ENCODE peak calls at places on chromosomes 13 and 19, in ten cellular contexts. A is neuronal stem cell, S is suprapubic skin, X is uterus, Y is MM.1S, T is aorta, W is Caco-2, F is HAP-1, V is MG63, K is left ventricle myocardium inferior. M is an unnamed sample. For H3K36me3, the result is how much of the 10 kb centered on the place peaks cover.

GRCh38 chr13:20528451-20528850 is 2.8 kb upstream of the CRYL1 start:
- DNase-seq in Y (no peak), W (no peak), S (no peak), X (no peak), T (no peak), A (no peak), K (no peak), V (no peak), F (no peak), M (no peak)

GRCh38 chr19:40623403-40624239 is 22.5 kb downstream of the LTBP4 start:
- DNase-seq in Y (no peak), A (no peak), S (no peak), V (no peak), T (no peak), X (peak), W (peak), K (no peak), F (peak), M (no peak)

GRCh38 chr13:28423010-28423409 is 71.9 kb downstream of the FLT1 start:
- DNase-seq in T (no peak), S (no peak), Y (no peak), F (no peak), W (no peak), K (peak), X (no peak), V (no peak), A (no peak), M (no peak)

GRCh38 chr13:111006508-111007031 is 91.7 kb upstream of the ANKRD10 start:
- DNase-seq in A (peak), K (peak), W (no peak), Y (no peak), V (peak), S (no peak), T (peak), X (peak), F (no peak), M (no peak)

GRCh38 chr19:53308339-53308811 is 25.2 kb upstream of the ZNF845 start:
- DNase-seq in W (no peak), S (no peak), A (peak), Y (no peak), F (no peak), T (peak), X (no peak), K (peak), V (no peak), M (no peak)

GRCh38 chr19:50486823-50487515 is 10.3 kb upstream of the GARIN5A start:
- DNase-seq in T (peak), Y (peak), F (no peak), A (no peak), W (no peak), X (no peak), S (no peak), V (peak), K (no peak), M (no peak)

GRCh38 chr13:113049981-113050380 is 55.6 kb upstream of the F7 start:
- DNase-seq in F (no peak), T (peak), V (no peak), W (no peak), Y (no peak), K (no peak), S (no peak), X (no peak), A (no peak), M (no peak)

GRCh38 chr19:28026636-28027035 is 1186.3 kb downstream of the UQCRFS1 start:
- DNase-seq in S (no peak), T (no peak), F (no peak), W (no peak), A (no peak), X (no peak), Y (no peak), K (no peak), V (no peak), M (no peak)

GRCh38 chr19:47512948-47513319 is 1.9 kb downstream of the NAPA start:
- DNase-seq in F (no peak), A (no peak), V (no peak), Y (no peak), W (no peak), X (no peak), K (no peak), S (no peak), T (no peak), M (no peak)

GRCh38 chr13:51849145-51850101 is 4.4 kb upstream of the TMEM272 start:
- DNase-seq in X (no peak), Y (no peak), K (peak), F (peak), T (no peak), S (no peak), W (no peak), A (peak), V (no peak), M (no peak)

GRCh38 chr13:38262211-38262610 is 87.4 kb upstream of the UFM1 start:
- DNase-seq in V (no peak), K (no peak), A (no peak), S (no peak), F (no peak), Y (no peak), X (no peak), T (no peak), W (no peak), M (no peak)

GRCh38 chr19:30649934-30650614 is 277.9 kb downstream of the ZNF536 start:
- DNase-seq in W (no peak), V (peak), Y (peak), X (no peak), F (peak), S (no peak), A (peak), K (no peak), T (peak), M (no peak)

GRCh38 chr19:53389591-53390377 is 5.2 kb upstream of the ZNF765 start:
- DNase-seq in T (no peak), V (no peak), Y (no peak), A (no peak), K (no peak), F (no peak), X (no peak), W (no peak), S (no peak), M (no peak)

GRCh38 chr19:17687857-17688784 is at the start of gene UNC13A:
- DNase-seq in A (peak), S (no peak), F (peak), Y (peak), T (peak), W (peak), K (peak), V (peak), X (no peak), M (peak)

GRCh38 chr13:100089633-100090032 is 740 bp downstream of the PCCA start:
- DNase-seq in Y (peak), K (no peak), W (no peak), T (no peak), S (no peak), X (no peak), V (no peak), A (no peak), F (no peak), M (peak)

GRCh38 chr13:90447735-90448103 is 899.8 kb upstream of the MIR17HG start:
- DNase-seq in W (no peak), T (no peak), Y (no peak), S (no peak), V (no peak), X (no peak), F (no peak), A (no peak), K (no peak), M (no peak)

GRCh38 chr13:26163812-26164211 is 58.3 kb downstream of the RNF6 start:
- DNase-seq in X (no peak), Y (no peak), A (no peak), W (no peak), T (no peak), S (no peak), K (no peak), V (no peak), F (no peak), M (no peak)

GRCh38 chr13:48679941-48680630 is 26.4 kb downstream of the CYSLTR2 start:
- DNase-seq in Y (no peak), A (no peak), S (no peak), T (no peak), X (no peak), V (no peak), F (no peak), W (no peak), K (no peak), M (no peak)

GRCh38 chr13:98495627-98496238 is 81.2 kb downstream of the STK24 start:
- DNase-seq in S (no peak), X (no peak), V (no peak), K (no peak), W (no peak), Y (no peak), A (no peak), T (no peak), F (no peak), M (no peak)

GRCh38 chr19:50500060-50500752 is 10.8 kb downstream of the JOSD2 start:
- DNase-seq in T (peak), F (no peak), A (no peak), K (peak), V (no peak), S (no peak), W (peak), Y (no peak), X (no peak), M (no peak)

GRCh38 chr19:41431426-41432386 is 4.5 kb upstream of the B3GNT8 start:
- DNase-seq in V (no peak), A (no peak), K (peak), X (no peak), T (no peak), W (no peak), F (no peak), Y (no peak), S (no peak), M (no peak)

GRCh38 chr13:24632382-24633121 is 47.7 kb upstream of the ATP12A start:
- DNase-seq in V (peak), X (no peak), S (peak), Y (no peak), A (no peak), K (no peak), T (no peak), W (no peak), F (no peak), M (no peak)

GRCh38 chr13:89465366-89465765 is 1794.2 kb downstream of the SLITRK5 start:
- DNase-seq in Y (no peak), F (no peak), K (no peak), S (no peak), T (no peak), V (no peak), A (no peak), X (no peak), W (no peak), M (no peak)

GRCh38 chr13:57704031-57704430 is 72.5 kb downstream of the PCDH17 start:
- DNase-seq in W (no peak), S (no peak), T (no peak), K (no peak), X (no peak), V (no peak), F (no peak), A (no peak), Y (no peak), M (no peak)

GRCh38 chr19:49437231-49437630 is 4.1 kb downstream of the SLC17A7 start:
- DNase-seq in K (no peak), F (no peak), A (no peak), W (no peak), X (no peak), Y (no peak), V (no peak), T (no peak), S (no peak), M (no peak)

GRCh38 chr13:24265453-24265852 is 43.9 kb upstream of the C1QTNF9 start:
- DNase-seq in Y (no peak), W (no peak), K (no peak), V (no peak), X (no peak), A (no peak), F (no peak), T (no peak), S (no peak), M (no peak)

GRCh38 chr19:19062454-19063182 is 1.2 kb upstream of the SLC25A42 start:
- DNase-seq in K (no peak), T (no peak), Y (peak), W (no peak), F (no peak), V (peak), X (no peak), S (no peak), A (no peak), M (no peak)

GRCh38 chr19:50921391-50922315 is 10.5 kb upstream of the KLK4 start:
- DNase-seq in A (peak), V (no peak), K (no peak), W (no peak), Y (no peak), X (no peak), T (no peak), S (no peak), F (no peak), M (no peak)

GRCh38 chr19:45279587-45280192 is 28.6 kb downstream of the MARK4 start:
- DNase-seq in W (no peak), F (no peak), V (no peak), Y (no peak), S (no peak), T (no peak), A (no peak), K (no peak), X (no peak), M (no peak)

GRCh38 chr13:36298535-36299068 is 988 bp upstream of the CCDC169 start:
- DNase-seq in T (no peak), F (peak), Y (no peak), X (no peak), A (peak), S (no peak), W (no peak), K (no peak), V (no peak), M (no peak)

GRCh38 chr13:36294061-36294460 is 3.6 kb downstream of the CCDC169 start:
- DNase-seq in K (no peak), F (no peak), X (no peak), V (no peak), W (no peak), T (no peak), Y (no peak), A (no peak), S (no peak), M (no peak)

GRCh38 chr13:36293497-36293896 is 4.1 kb downstream of the CCDC169 start:
- DNase-seq in A (no peak), V (no peak), F (no peak), W (no peak), S (no peak), X (no peak), K (no peak), Y (no peak), T (no peak), M (no peak)

GRCh38 chr13:36297600-36298338 is at the start of gene CCDC169:
- DNase-seq in T (peak), F (peak), X (peak), A (peak), K (peak), W (peak), Y (peak), S (peak), V (peak), M (peak)

GRCh38 chr13:36297259-36297599 is 385 bp downstream of the CCDC169 start:
- DNase-seq in V (no peak), Y (no peak), S (no peak), A (no peak), X (no peak), F (peak), T (no peak), W (no peak), K (no peak), M (no peak)
- H3K4me3 ChIP-seq in V (peak), Y (peak), S (peak), A (peak), X (peak), F (peak), T (peak), W (no peak), K (peak), M (peak)

GRCh38 chr13:59562924-59563323 is 600.8 kb downstream of the DIAPH3 start:
- DNase-seq in A (no peak), F (no peak), K (no peak), Y (no peak), S (no peak), W (no peak), X (no peak), V (no peak), T (no peak), M (no peak)

GRCh38 chr13:59568306-59568705 is 595.4 kb downstream of the DIAPH3 start:
- DNase-seq in T (no peak), V (no peak), A (no peak), W (no peak), F (peak), Y (no peak), S (no peak), K (no peak), X (no peak), M (no peak)

GRCh38 chr13:59570204-59570603 is 593.5 kb downstream of the DIAPH3 start:
- DNase-seq in T (no peak), F (no peak), X (no peak), K (no peak), S (no peak), Y (no peak), A (no peak), V (no peak), W (no peak), M (no peak)

GRCh38 chr13:59566544-59566943 is 597.2 kb downstream of the DIAPH3 start:
- DNase-seq in V (no peak), T (no peak), Y (no peak), A (no peak), W (no peak), F (no peak), X (no peak), S (no peak), K (no peak), M (no peak)
- H3K36me3 ChIP-seq in V (under half), T (under half), Y (under half), A (under half), W (under half), F (under half), X (under half), S (under half), K (under half), M (under half)

GRCh38 chr19:2552859-2553258 is 76.9 kb downstream of the GADD45B start:
- DNase-seq in F (no peak), A (no peak), W (no peak), K (peak), Y (peak), V (no peak), S (no peak), X (no peak), T (peak), M (no peak)
- H3K4me3 ChIP-seq in F (peak), A (no peak), W (no peak), K (peak), Y (peak), V (peak), S (peak), X (peak), T (no peak), M (peak)

DNA sequence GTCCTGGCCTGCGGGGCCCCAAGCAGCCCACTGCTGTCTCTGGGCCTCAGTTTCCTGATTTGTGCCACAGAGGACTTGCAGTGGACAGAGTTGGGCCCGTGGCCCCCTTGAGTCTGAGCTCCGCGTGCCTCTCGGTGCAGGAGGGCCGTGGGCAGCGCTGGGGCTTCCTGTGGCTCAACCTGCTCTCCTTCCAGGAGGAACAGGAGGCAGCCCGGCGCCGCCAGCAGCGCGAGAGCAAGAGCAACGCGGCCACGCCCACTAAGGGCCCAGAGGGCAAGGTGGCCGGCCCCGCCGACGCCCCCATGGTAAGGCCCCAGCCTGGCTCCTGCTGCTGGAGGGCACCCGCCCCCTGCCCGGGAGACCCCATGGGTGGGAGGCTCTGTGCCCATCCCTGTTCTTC is 25.9 kb downstream of the PLEKHJ1 start:
- DNase-seq in Y (no peak), K (no peak), X (no peak), T (no peak), S (no peak), V (no peak), F (no peak), W (no peak), A (no peak), M (no peak)
- H3K36me3 ChIP-seq in Y (under half), K (half or more), X (under half), T (under half), S (half or more), V (under half), F (half or more), W (under half), A (half or more), M (under half)